ENCODE peak calls at places on chromosomes 13 and 19, in seven cellular contexts. G is GOT3, Y is T-helper 2 cell, M is progenitor cell of endocrine pancreas, R is Calu3, C is GM03348, O is Peyer's patch. I is an unnamed sample.

GRCh38 chr13:111006508-111007031 is 91.7 kb upstream of the ANKRD10 start:
- DNase-seq in M (no peak), G (no peak), R (no peak), C (peak; percentile 87), Y (no peak), O (no peak), I (no peak)

GRCh38 chr19:21439372-21439771 is 42.4 kb downstream of the ZNF493 start:
- DNase-seq in C (peak; percentile 7), M (no peak), G (no peak), R (no peak), Y (no peak), O (no peak), I (no peak)

GRCh38 chr13:43425234-43425633 is 361.5 kb downstream of the ENOX1 start:
- DNase-seq in M (no peak), R (no peak), Y (no peak), O (no peak), C (no peak), G (no peak), I (no peak)

GRCh38 chr19:4866595-4867424 is 657 bp downstream of the PLIN3 start:
- DNase-seq in M (no peak), Y (peak; percentile 14), O (peak; percentile 75), R (peak; percentile 32), C (peak; percentile 76), G (peak; percentile 20), I (peak; percentile 49)

GRCh38 chr13:46655727-46656180 is 102.8 kb downstream of the LRCH1 start:
- DNase-seq in O (no peak), R (no peak), G (no peak), C (peak; percentile 9), M (no peak), Y (no peak), I (no peak)

GRCh38 chr19:48745208-48745995 is 1.3 kb downstream of the IZUMO1 start:
- DNase-seq in O (no peak), G (no peak), C (peak; percentile 78), M (no peak), Y (peak; percentile 18), R (peak; percentile 52), I (peak; percentile 31)

GRCh38 chr13:59112375-59112774 is 1051.4 kb downstream of the DIAPH3 start:
- DNase-seq in G (no peak), C (peak; percentile 26), R (no peak), O (no peak), Y (no peak), M (no peak), I (no peak)

GRCh38 chr13:21321269-21321668 is 137.8 kb downstream of the ZDHHC20 start:
- DNase-seq in Y (no peak), G (no peak), C (no peak), M (no peak), O (no peak), R (no peak), I (no peak)

GRCh38 chr19:12611361-12611699 is 610 bp downstream of the ZNF791 start:
- DNase-seq in Y (no peak), O (peak; percentile 73), M (peak; percentile 29), R (peak; percentile 50), G (peak; percentile 19), C (peak; percentile 90), I (no peak)

GRCh38 chr19:35249848-35250711 is 1.3 kb downstream of the LSR start:
- DNase-seq in Y (no peak), O (peak; percentile 44), M (no peak), G (no peak), R (no peak), C (no peak), I (no peak)

GRCh38 chr19:32469796-32470195 is 64.2 kb downstream of the DPY19L3 start:
- DNase-seq in C (no peak), M (no peak), O (no peak), G (no peak), Y (no peak), R (no peak), I (no peak)

GRCh38 chr19:32814624-32815023 is 54.9 kb downstream of the SLC7A9 start:
- DNase-seq in O (no peak), M (no peak), C (no peak), Y (no peak), R (no peak), G (no peak), I (no peak)

GRCh38 chr13:25752957-25753540 is 298.8 kb downstream of the SHISA2 start:
- DNase-seq in G (no peak), C (peak; percentile 74), O (no peak), R (no peak), M (no peak), Y (no peak), I (no peak)

I was measured in CD4-positive, alpha-beta T cell.